ENCODE peak calls at places on chromosomes 3 and 15, in four cellular contexts. X, T, W and E are unnamed samples.

GRCh38 chr15:89799011-89799924 is 15.4 kb downstream of the ANPEP start:
- DNase-seq in X (peak), T (no peak), W (no peak), E (no peak)

GRCh38 chr3:195113536-195113935 is 157.4 kb downstream of the XXYLT1 start:
- DNase-seq in X (no peak), T (no peak), W (no peak), E (no peak)

GRCh38 chr3:12148183-12148940 is 10.3 kb downstream of the TIMP4 start:
- DNase-seq in X (peak), T (no peak), W (no peak), E (no peak)

GRCh38 chr3:124837730-124838186 is 49.4 kb downstream of the ITGB5 start:
- DNase-seq in X (peak), T (peak), W (peak), E (no peak)

GRCh38 chr3:96070682-96071081 is 743.7 kb upstream of the EPHA6 start:
- DNase-seq in X (no peak), T (no peak), W (no peak), E (no peak)

GRCh38 chr3:176872771-176873209 is 324.5 kb downstream of the TBL1XR1 start:
- DNase-seq in X (peak), T (peak), W (peak), E (peak)

GRCh38 chr3:127788436-127788835 is 33.9 kb downstream of the MGLL start:
- DNase-seq in X (no peak), T (no peak), W (no peak), E (no peak)

GRCh38 chr3:42839616-42840015 is 30.4 kb downstream of the ACKR2 start:
- DNase-seq in X (peak), T (peak), W (peak), E (peak)

GRCh38 chr3:86245360-86245759 is 745.6 kb downstream of the VGLL3 start:
- DNase-seq in X (peak), T (no peak), W (no peak), E (no peak)

GRCh38 chr3:117700573-117701360 is 991.2 kb downstream of the TUSC7 start:
- DNase-seq in X (no peak), T (no peak), W (no peak), E (no peak)

GRCh38 chr15:70902105-70902504 is 9.5 kb downstream of the LRRC49 start:
- DNase-seq in X (no peak), T (no peak), W (no peak), E (no peak)

GRCh38 chr3:133330043-133330442 is 69.8 kb upstream of the BFSP2 start:
- DNase-seq in X (peak), T (no peak), W (no peak), E (peak)

GRCh38 chr3:46690798-46691197 is 2.7 kb downstream of the ALS2CL start:
- DNase-seq in X (no peak), T (no peak), W (no peak), E (no peak)

GRCh38 chr3:72128906-72129305 is 344.0 kb upstream of the PROK2 start:
- DNase-seq in X (no peak), T (no peak), W (no peak), E (no peak)

GRCh38 chr3:159814161-159814560 is 174.5 kb upstream of the IL12A start:
- DNase-seq in X (no peak), T (no peak), W (no peak), E (peak)

GRCh38 chr3:114650808-114651207 is 357.0 kb downstream of the TIGIT start:
- DNase-seq in X (no peak), T (peak), W (no peak), E (no peak)

GRCh38 chr3:61009025-61009424 is 242.2 kb downstream of the FHIT start:
- DNase-seq in X (no peak), T (no peak), W (no peak), E (no peak)

GRCh38 chr3:15685927-15686326 is 84.4 kb downstream of the BTD start:
- DNase-seq in X (peak), T (peak), W (no peak), E (no peak)

GRCh38 chr15:72902245-72902928 is 118.8 kb upstream of the ADPGK start:
- DNase-seq in X (no peak), T (no peak), W (no peak), E (no peak)

GRCh38 chr15:74664028-74664616 is 31.7 kb downstream of the EDC3 start:
- DNase-seq in X (no peak), T (peak), W (no peak), E (no peak)

GRCh38 chr3:64074091-64074490 is 50.8 kb upstream of the PSMD6 start:
- DNase-seq in X (no peak), T (no peak), W (no peak), E (no peak)

GRCh38 chr3:76735153-76735552 is 304.7 kb upstream of the ROBO2 start:
- DNase-seq in X (no peak), T (no peak), W (no peak), E (no peak)

GRCh38 chr3:20310629-20311028 is 124.6 kb upstream of the SGO1 start:
- DNase-seq in X (no peak), T (no peak), W (no peak), E (no peak)

GRCh38 chr15:43749690-43750345 is 3.6 kb downstream of the PDIA3 start:
- DNase-seq in X (no peak), T (no peak), W (no peak), E (no peak)

GRCh38 chr3:146071636-146072035 is 89.3 kb downstream of the PLOD2 start:
- DNase-seq in X (no peak), T (no peak), W (no peak), E (no peak)

GRCh38 chr3:141466633-141467169 is 20.1 kb upstream of the RASA2 start:
- DNase-seq in X (no peak), T (no peak), W (no peak), E (no peak)

GRCh38 chr3:34882764-34883163 is 756.6 kb upstream of the ARPP21 start:
- DNase-seq in X (peak), T (no peak), W (no peak), E (no peak)

GRCh38 chr3:45664558-45664957 is 24.6 kb upstream of the SACM1L start:
- DNase-seq in X (no peak), T (peak), W (no peak), E (no peak)

GRCh38 chr15:31758126-31758525 is 272.2 kb upstream of the CHRNA7 start:
- DNase-seq in X (peak), T (no peak), W (no peak), E (no peak)

GRCh38 chr15:37124330-37124729 is 24.0 kb upstream of the MEIS2 start:
- DNase-seq in X (no peak), T (no peak), W (no peak), E (no peak)

GRCh38 chr3:188323067-188323842 is 169.3 kb downstream of the LPP start:
- DNase-seq in X (no peak), T (no peak), W (no peak), E (no peak)

DNA sequence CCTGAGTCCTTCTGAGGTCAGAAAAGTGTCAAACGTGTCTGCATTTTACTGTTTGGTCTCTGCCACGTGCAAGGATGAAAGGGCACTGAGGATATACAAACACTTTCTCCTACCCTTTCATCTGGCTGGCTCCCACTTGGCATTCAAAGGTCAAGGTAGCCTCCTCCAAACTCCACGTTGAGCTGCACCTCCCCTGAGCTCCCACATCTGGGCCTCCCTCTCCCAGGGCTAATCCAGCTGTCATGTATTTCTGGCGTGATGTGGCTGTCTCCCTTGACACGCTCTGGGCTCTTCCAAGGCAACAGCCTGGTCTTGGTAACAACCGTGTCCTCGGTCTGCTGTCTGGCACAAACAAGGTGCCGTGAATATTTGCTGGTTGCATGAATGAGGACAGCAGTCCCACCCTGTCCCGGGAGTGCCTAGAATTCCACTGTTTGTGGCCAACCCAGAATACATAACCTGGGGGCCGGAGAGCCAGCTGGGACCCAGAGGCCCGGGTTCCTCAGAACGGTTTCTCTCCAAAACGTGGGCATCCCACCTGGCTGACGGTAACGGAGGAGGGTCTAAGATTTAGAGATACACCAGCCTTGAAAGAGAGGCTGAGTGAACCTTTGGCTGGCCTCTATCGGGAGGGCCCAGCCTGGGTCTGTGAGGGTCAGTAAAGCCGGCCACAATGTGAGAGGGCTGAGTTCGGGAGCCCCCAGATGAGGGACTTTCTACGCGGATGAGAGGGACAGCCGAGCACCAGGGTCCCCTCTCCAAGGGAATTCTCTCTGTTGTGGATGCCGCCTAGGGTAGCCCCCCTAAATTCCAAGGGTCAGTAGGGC is 767 bp downstream of the GLT8D1 start:
- DNase-seq in X (peak), T (peak), W (no peak), E (no peak)
- TF ChIP-seq FOXJ3 in X (no peak), T (peak), W (no peak), E (no peak)

DNA sequence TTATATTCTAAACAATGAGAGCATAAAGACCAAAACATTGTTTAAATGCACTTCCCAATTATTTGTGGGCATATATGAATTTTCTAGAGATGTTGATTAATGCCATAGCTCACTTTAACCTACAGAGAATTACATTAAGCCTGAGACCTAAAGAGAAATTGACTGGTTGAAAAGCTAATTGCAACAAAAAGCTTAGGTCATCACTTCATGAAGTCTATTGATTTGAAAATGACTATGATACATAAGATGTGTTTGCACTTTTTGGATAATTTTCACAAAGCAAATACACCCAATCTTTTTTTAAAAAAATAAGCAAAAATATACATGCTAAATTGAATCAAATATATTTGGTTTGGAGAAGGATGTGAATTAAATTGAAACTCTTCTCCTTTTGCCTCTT is 532.8 kb upstream of the GOLIM4 start:
- DNase-seq in X (no peak), T (no peak), W (no peak), E (no peak)
- TF ChIP-seq FOXJ3 in X (no peak), T (no peak), W (no peak), E (no peak)

DNA sequence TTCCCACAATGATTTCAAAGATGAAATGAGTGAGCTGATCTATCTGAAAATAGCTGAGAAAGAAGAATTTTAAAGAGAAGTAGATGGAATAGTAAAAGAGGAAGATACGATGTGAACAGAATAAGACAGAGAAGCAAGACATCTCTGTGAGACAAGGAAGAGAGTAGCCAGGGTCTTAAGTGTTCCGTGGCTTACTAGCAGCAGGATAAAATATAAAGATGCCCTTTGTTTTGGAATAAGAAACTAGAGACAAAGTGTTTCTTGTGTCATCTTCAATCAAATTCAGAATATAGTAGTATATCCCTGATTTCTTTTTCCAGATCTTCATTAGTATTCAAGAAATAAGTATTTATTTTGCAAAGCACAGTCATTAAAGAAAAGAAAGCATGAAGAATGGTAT is 281.0 kb upstream of the NECTIN3 start:
- DNase-seq in X (no peak), T (no peak), W (no peak), E (no peak)
- TF ChIP-seq FOXJ3 in X (no peak), T (no peak), W (no peak), E (no peak)

GRCh38 chr3:36960502-36960901 is 15.6 kb upstream of the TRANK1 start:
- DNase-seq in X (no peak), T (no peak), W (no peak), E (no peak)

GRCh38 chr3:36957072-36957471 is 12.2 kb upstream of the TRANK1 start:
- DNase-seq in X (no peak), T (no peak), W (peak), E (peak)

GRCh38 chr3:36956155-36956554 is 11.3 kb upstream of the TRANK1 start:
- DNase-seq in X (no peak), T (no peak), W (no peak), E (no peak)

GRCh38 chr3:36959821-36960220 is 15.0 kb upstream of the TRANK1 start:
- DNase-seq in X (no peak), T (no peak), W (no peak), E (no peak)

GRCh38 chr3:36957862-36958686 is 13.2 kb upstream of the TRANK1 start:
- DNase-seq in X (no peak), T (no peak), W (peak), E (no peak)
- TF ChIP-seq FOXJ3 in X (no peak), T (no peak), W (no peak), E (no peak)

GRCh38 chr15:96297783-96298182 is 32.7 kb upstream of the NR2F2 start:
- DNase-seq in X (no peak), T (no peak), W (no peak), E (no peak)

GRCh38 chr15:96298217-96298616 is 32.3 kb upstream of the NR2F2 start:
- DNase-seq in X (no peak), T (no peak), W (no peak), E (no peak)

GRCh38 chr15:96294766-96295165 is 35.7 kb upstream of the NR2F2 start:
- DNase-seq in X (no peak), T (no peak), W (no peak), E (no peak)

GRCh38 chr15:96293446-96293845 is 37.1 kb upstream of the NR2F2 start:
- DNase-seq in X (no peak), T (no peak), W (no peak), E (no peak)

GRCh38 chr15:96296264-96296663 is 34.2 kb upstream of the NR2F2 start:
- DNase-seq in X (no peak), T (no peak), W (no peak), E (no peak)
- TF ChIP-seq FOXJ3 in X (no peak), T (no peak), W (no peak), E (no peak)

GRCh38 chr15:65979837-65980236 is 110.5 kb downstream of the RAB11A start:
- DNase-seq in X (no peak), T (no peak), W (no peak), E (no peak)

GRCh38 chr15:65982941-65983340 is 113.7 kb downstream of the RAB11A start:
- DNase-seq in X (no peak), T (no peak), W (no peak), E (no peak)

GRCh38 chr15:65980824-65981456 is 111.6 kb downstream of the RAB11A start:
- DNase-seq in X (peak), T (peak), W (peak), E (peak)

GRCh38 chr15:65981837-65982696 is 112.8 kb downstream of the RAB11A start:
- DNase-seq in X (peak), T (peak), W (peak), E (peak)

GRCh38 chr15:65979316-65979715 is 110.0 kb downstream of the RAB11A start:
- DNase-seq in X (no peak), T (no peak), W (no peak), E (no peak)
- TF ChIP-seq FOXJ3 in X (no peak), T (no peak), W (no peak), E (no peak)

DNA sequence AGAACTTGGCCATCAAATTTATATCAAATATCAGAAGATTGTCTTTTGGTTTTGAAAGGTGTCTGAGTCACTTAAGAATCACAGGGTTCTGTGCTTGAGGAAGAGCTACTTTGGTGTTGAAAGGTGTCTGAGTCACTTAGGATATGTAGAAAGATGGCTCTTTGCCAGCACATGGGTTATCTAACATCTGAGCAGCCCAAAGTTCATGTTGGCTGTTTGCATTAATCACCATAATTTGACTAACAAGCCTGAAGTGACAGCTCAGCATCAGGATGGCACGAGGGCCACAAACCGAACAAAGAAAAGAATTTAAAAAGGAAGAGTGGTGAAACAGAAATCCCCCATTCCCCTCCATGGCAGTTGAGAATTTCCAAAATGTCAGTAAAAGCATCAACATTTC is 190.5 kb upstream of the CMC1 start:
- DNase-seq in X (no peak), T (peak), W (no peak), E (no peak)
- TF ChIP-seq FOXJ3 in X (no peak), T (no peak), W (no peak), E (no peak)

GRCh38 chr3:126284258-126284904 is 72.8 kb downstream of the KLF15 start:
- DNase-seq in X (no peak), T (no peak), W (no peak), E (no peak)
- TF ChIP-seq FOXJ3 in X (no peak), T (no peak), W (no peak), E (no peak)

DNA sequence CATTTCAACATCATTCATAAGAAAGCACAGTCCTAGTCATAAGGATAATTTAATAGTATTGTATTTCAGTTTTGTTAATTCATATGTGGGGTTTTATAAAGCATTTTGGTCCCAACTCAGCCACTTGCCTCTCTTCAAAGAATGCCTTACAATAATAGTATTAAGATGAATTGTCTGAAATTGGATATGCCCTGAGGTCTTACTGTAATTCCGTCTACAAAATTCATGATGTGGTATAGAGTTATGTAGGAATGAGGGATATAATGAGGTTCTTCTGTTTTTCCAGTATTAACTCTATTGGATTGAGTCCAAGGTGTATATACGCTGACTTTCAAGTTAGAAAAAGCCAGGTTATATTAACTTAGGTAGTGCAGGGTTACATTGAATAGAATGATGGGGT is 177.0 kb downstream of the GOLIM4 start:
- DNase-seq in X (no peak), T (no peak), W (no peak), E (no peak)
- TF ChIP-seq FOXJ3 in X (no peak), T (no peak), W (no peak), E (no peak)

GRCh38 chr3:196632033-196632751 is 7.3 kb upstream of the NRROS start:
- DNase-seq in X (peak), T (peak), W (peak), E (peak)

GRCh38 chr3:196636369-196637349 is 2.8 kb upstream of the NRROS start:
- DNase-seq in X (no peak), T (no peak), W (no peak), E (no peak)

GRCh38 chr3:196634851-196635250 is 4.6 kb upstream of the NRROS start:
- DNase-seq in X (no peak), T (no peak), W (no peak), E (no peak)

GRCh38 chr3:196633658-196634151 is 5.8 kb upstream of the NRROS start:
- DNase-seq in X (no peak), T (no peak), W (peak), E (no peak)

DNA sequence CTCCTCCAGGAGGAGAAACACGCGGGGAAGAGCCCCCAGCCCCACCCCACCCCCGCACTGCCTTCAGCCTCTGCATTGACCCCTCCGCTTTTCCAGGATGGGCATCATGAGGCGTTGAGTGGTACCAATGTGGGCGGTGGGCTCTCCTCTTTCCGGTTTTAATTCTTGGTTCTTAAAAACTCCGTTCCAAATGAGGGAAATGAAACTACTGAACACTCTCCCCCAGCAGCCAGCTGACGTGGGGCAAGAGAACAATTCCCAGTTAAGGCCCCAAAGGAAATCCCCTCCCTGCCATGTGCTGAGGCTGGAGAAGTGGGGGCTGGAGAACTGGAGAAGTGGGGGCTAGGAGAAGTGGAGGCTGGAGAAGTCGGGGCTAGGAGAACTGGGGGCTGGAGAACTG is 5.3 kb upstream of the NRROS start:
- DNase-seq in X (no peak), T (no peak), W (no peak), E (no peak)
- TF ChIP-seq FOXJ3 in X (no peak), T (no peak), W (no peak), E (no peak)